ENCODE peak calls at places on chromosome 4, in six cellular contexts. J, E, D, R, P and X are unnamed samples.

GRCh38 chr4:47926667-47927258 is 12.4 kb upstream of the NFXL1 start:
- DNase-seq in R (peak; percentile 89), J (peak; percentile 67), P (peak; percentile 89), E (peak; percentile 73), D (peak; percentile 27), X (peak; percentile 48)

GRCh38 chr4:82643994-82644730 is 82.4 kb upstream of the TMEM150C start:
- DNase-seq in D (no peak), E (no peak), J (no peak), P (no peak), R (no peak), X (no peak)

GRCh38 chr4:76792418-76792817 is 105.5 kb downstream of the SOWAHB start:
- DNase-seq in D (no peak), E (no peak), P (no peak), R (no peak), J (no peak), X (no peak)

GRCh38 chr4:152713951-152714705 is 34.3 kb upstream of the TMEM154 start:
- DNase-seq in E (no peak), J (no peak), R (no peak), D (no peak), P (no peak), X (no peak)

GRCh38 chr4:151045907-151046306 is 30.8 kb upstream of the LRBA start:
- DNase-seq in D (no peak), P (peak; percentile 21), J (no peak), E (peak; percentile 16), R (peak; percentile 58), X (no peak)

GRCh38 chr4:76562161-76562560 is 127.1 kb downstream of the SHROOM3 start:
- DNase-seq in J (no peak), R (no peak), P (no peak), E (no peak), D (no peak), X (no peak)

GRCh38 chr4:183987529-183987946 is 82.4 kb downstream of the STOX2 start:
- DNase-seq in J (peak; percentile 73), D (peak; percentile 75), R (peak; percentile 80), P (peak; percentile 65), E (peak; percentile 47), X (peak; percentile 41)

GRCh38 chr4:34516524-34516923 is 1727.8 kb downstream of the ARAP2 start:
- DNase-seq in E (no peak), D (no peak), R (no peak), J (no peak), P (no peak), X (no peak)

GRCh38 chr4:143289370-143289769 is 47.3 kb upstream of the GAB1 start:
- DNase-seq in D (no peak), P (no peak), E (no peak), R (no peak), J (no peak), X (no peak)

GRCh38 chr4:13266687-13267086 is 217.5 kb downstream of the RAB28 start:
- DNase-seq in D (no peak), R (no peak), E (no peak), J (no peak), P (no peak), X (no peak)
- H3K27ac ChIP-seq in D (no peak overlapping the region), R (no peak overlapping the region), E (no peak overlapping the region), J (no peak overlapping the region), P (no peak overlapping the region), X (no peak overlapping the region)

DNA sequence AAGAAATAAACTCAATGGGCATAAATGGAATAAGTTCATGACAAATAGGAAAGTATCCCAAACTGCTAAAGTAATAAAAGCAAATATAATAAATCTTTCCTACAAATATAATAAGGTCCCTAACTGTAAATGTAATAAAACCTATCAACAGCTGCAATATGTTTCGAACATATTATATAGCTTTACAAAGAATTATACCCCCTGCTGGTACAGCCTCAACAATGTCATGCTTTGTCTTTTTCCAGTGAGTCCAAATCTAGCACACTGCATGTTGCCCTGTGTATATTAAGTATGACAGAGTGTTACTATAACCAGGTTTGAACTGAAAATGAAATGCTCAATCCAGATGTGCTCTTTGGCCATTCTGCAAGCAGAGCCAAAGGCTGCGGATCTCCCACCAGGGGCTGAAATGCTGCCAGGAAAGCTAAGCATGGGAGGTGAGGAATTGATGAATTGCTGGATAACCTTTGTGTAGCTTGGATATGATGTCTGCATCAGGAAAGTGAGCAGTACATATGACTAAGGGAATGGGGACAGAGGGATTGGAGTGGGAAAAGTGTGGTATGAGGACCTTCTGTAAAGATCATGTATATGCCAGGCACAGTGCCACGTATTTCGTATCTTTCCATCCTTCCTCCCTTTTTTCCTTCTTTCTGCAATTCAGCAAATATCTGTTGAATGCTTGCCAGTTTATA is 954.5 kb upstream of the LCORL start:
- DNase-seq in D (no peak), R (no peak), E (no peak), P (no peak), J (no peak), X (no peak)
- H3K27ac ChIP-seq in D (no peak overlapping the region), R (no peak overlapping the region), E (no peak overlapping the region), P (no peak overlapping the region), J (no peak overlapping the region), X (no peak overlapping the region)

GRCh38 chr4:145544998-145545397 is 63.3 kb downstream of the SMAD1 start:
- DNase-seq in D (no peak), J (no peak), R (no peak), E (no peak), P (no peak), X (no peak)
- H3K27ac ChIP-seq in D (no peak overlapping the region), J (no peak overlapping the region), R (no peak overlapping the region), E (peak overlapping the region; percentile 80), P (no peak overlapping the region), X (no peak overlapping the region)

GRCh38 chr4:10100734-10101216 is 15.8 kb downstream of the WDR1 start:
- DNase-seq in P (no peak), J (no peak), D (no peak), E (peak; percentile 25), R (no peak), X (no peak)
- H3K27ac ChIP-seq in P (peak overlapping the region; percentile 88), J (peak overlapping the region; percentile 57), D (no peak overlapping the region), E (no peak overlapping the region), R (no peak overlapping the region), X (peak overlapping the region; percentile 54)

GRCh38 chr4:173509031-173510001 is 20.7 kb downstream of the HAND2 start:
- DNase-seq in R (peak; percentile 66), J (no peak), P (peak; percentile 44), D (peak; percentile 74), E (peak; percentile 38), X (no peak)
- H3K27ac ChIP-seq in R (no peak overlapping the region), J (no peak overlapping the region), P (peak overlapping the region; percentile 80), D (no peak overlapping the region), E (peak overlapping the region; percentile 46), X (no peak overlapping the region)

GRCh38 chr4:26208237-26208985 is 112.4 kb upstream of the RBPJ start:
- DNase-seq in R (no peak), D (no peak), J (peak; percentile 37), E (no peak), P (no peak), X (no peak)

GRCh38 chr4:26207631-26208030 is 113.2 kb upstream of the RBPJ start:
- DNase-seq in R (no peak), J (no peak), P (no peak), D (no peak), E (no peak), X (no peak)

GRCh38 chr4:26204911-26205368 is 115.9 kb upstream of the RBPJ start:
- DNase-seq in P (no peak), E (peak; percentile 98), R (no peak), D (peak; percentile 55), J (no peak), X (no peak)

GRCh38 chr4:26206339-26206738 is 114.5 kb upstream of the RBPJ start:
- DNase-seq in P (no peak), J (no peak), E (peak; percentile 55), R (no peak), D (no peak), X (no peak)

DNA sequence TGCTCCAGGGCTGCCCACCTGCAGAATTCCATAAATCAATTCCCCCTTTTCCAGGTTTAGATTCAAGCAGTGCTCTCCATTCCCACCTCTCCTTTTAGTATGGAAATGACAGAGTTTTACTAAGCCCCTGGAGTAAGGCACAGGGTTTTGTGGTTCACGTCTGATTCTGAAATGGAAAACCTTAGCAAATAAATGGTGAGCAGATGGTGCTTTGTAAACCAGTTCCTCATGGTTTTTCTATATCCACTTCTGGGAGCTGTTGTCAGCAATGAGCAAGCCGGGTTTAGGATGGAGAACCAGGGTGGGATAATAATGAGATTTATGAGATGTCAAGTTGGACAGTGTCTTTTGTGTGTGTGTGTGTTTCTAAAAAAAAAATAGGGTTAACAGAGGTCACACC is 113.8 kb upstream of the RBPJ start:
- DNase-seq in P (no peak), J (no peak), R (no peak), D (no peak), E (no peak), X (no peak)
- H3K27ac ChIP-seq in P (no peak overlapping the region), J (peak overlapping the region; percentile 99), R (no peak overlapping the region), D (no peak overlapping the region), E (no peak overlapping the region), X (no peak overlapping the region)

GRCh38 chr4:6876440-6876839 is 33.2 kb upstream of the TBC1D14 start:
- DNase-seq in D (no peak), E (no peak), P (no peak), R (no peak), J (no peak), X (no peak)

GRCh38 chr4:6875431-6875831 is 34.2 kb upstream of the TBC1D14 start:
- DNase-seq in P (no peak), R (no peak), J (peak; percentile 63), E (no peak), D (no peak), X (no peak)

GRCh38 chr4:6878451-6879059 is 31.1 kb upstream of the TBC1D14 start:
- DNase-seq in E (no peak), P (no peak), R (no peak), D (no peak), J (no peak), X (no peak)

GRCh38 chr4:6873792-6874461 is 35.7 kb upstream of the TBC1D14 start:
- DNase-seq in D (peak; percentile 73), E (peak; percentile 81), P (peak; percentile 80), R (peak; percentile 80), J (peak; percentile 89), X (peak; percentile 78)

GRCh38 chr4:6877070-6877469 is 32.6 kb upstream of the TBC1D14 start:
- DNase-seq in J (no peak), R (no peak), P (no peak), D (no peak), E (no peak), X (no peak)
- H3K27ac ChIP-seq in J (no peak overlapping the region), R (no peak overlapping the region), P (no peak overlapping the region), D (no peak overlapping the region), E (no peak overlapping the region), X (no peak overlapping the region)

GRCh38 chr4:1862055-1862911 is 6.3 kb upstream of the LETM1 start:
- DNase-seq in E (no peak), J (no peak), D (no peak), P (no peak), R (no peak), X (no peak)
- H3K27ac ChIP-seq in E (no peak overlapping the region), J (no peak overlapping the region), D (no peak overlapping the region), P (no peak overlapping the region), R (no peak overlapping the region), X (no peak overlapping the region)